ENCODE peak calls at places on chromosome 6, in nine cellular contexts. One of them, this sample, is unnamed.

GRCh38 chr6:23526519-23526918 is 599.5 kb upstream of the NRSN1 start:
- DNase-seq in kidney epithelial cell: no peak
- DNase-seq in suprapubic skin: no peak
- DNase-seq in choroid plexus epithelial cell: peak
- DNase-seq in activated T-helper 9 cell treated with anti-CD3 and anti-CD28 coated beads, Interleukin-2, amount 50 U/mL, for 16 hours: no peak
- DNase-seq in mesothelial cell of epicardium: no peak
- DNase-seq in skeletal muscle cell: peak
- DNase-seq in bronchial epithelial cell: peak
- DNase-seq in EH: no peak
- DNase-seq in this sample: no peak

GRCh38 chr6:16717275-16717942 is 43.9 kb downstream of the ATXN1 start:
- DNase-seq in kidney epithelial cell: no peak
- DNase-seq in suprapubic skin: no peak
- DNase-seq in choroid plexus epithelial cell: no peak
- DNase-seq in activated T-helper 9 cell treated with anti-CD3 and anti-CD28 coated beads, Interleukin-2, amount 50 U/mL, for 16 hours: no peak
- DNase-seq in mesothelial cell of epicardium: no peak
- DNase-seq in skeletal muscle cell: no peak
- DNase-seq in bronchial epithelial cell: no peak
- DNase-seq in EH: no peak
- DNase-seq in this sample: no peak

GRCh38 chr6:163986313-163986712 is 571.8 kb downstream of the QKI start:
- DNase-seq in kidney epithelial cell: peak
- DNase-seq in suprapubic skin: no peak
- DNase-seq in choroid plexus epithelial cell: peak
- DNase-seq in activated T-helper 9 cell treated with anti-CD3 and anti-CD28 coated beads, Interleukin-2, amount 50 U/mL, for 16 hours: no peak
- DNase-seq in mesothelial cell of epicardium: no peak
- DNase-seq in skeletal muscle cell: no peak
- DNase-seq in bronchial epithelial cell: no peak
- DNase-seq in EH: peak
- DNase-seq in this sample: no peak

GRCh38 chr6:25248100-25248499 is 31.1 kb upstream of the CARMIL1 start:
- DNase-seq in kidney epithelial cell: no peak
- DNase-seq in suprapubic skin: no peak
- DNase-seq in choroid plexus epithelial cell: peak
- DNase-seq in activated T-helper 9 cell treated with anti-CD3 and anti-CD28 coated beads, Interleukin-2, amount 50 U/mL, for 16 hours: no peak
- DNase-seq in mesothelial cell of epicardium: no peak
- DNase-seq in skeletal muscle cell: peak
- DNase-seq in bronchial epithelial cell: peak
- DNase-seq in EH: peak
- DNase-seq in this sample: no peak

GRCh38 chr6:2663123-2663522 is 87.6 kb downstream of the MYLK4 start:
- DNase-seq in kidney epithelial cell: no peak
- DNase-seq in suprapubic skin: no peak
- DNase-seq in choroid plexus epithelial cell: no peak
- DNase-seq in activated T-helper 9 cell treated with anti-CD3 and anti-CD28 coated beads, Interleukin-2, amount 50 U/mL, for 16 hours: no peak
- DNase-seq in mesothelial cell of epicardium: no peak
- DNase-seq in skeletal muscle cell: no peak
- DNase-seq in bronchial epithelial cell: no peak
- DNase-seq in EH: no peak
- DNase-seq in this sample: no peak

GRCh38 chr6:35522660-35523658 is 10.3 kb upstream of the TULP1 start:
- DNase-seq in kidney epithelial cell: no peak
- DNase-seq in suprapubic skin: peak
- DNase-seq in choroid plexus epithelial cell: peak
- DNase-seq in activated T-helper 9 cell treated with anti-CD3 and anti-CD28 coated beads, Interleukin-2, amount 50 U/mL, for 16 hours: peak
- DNase-seq in mesothelial cell of epicardium: peak
- DNase-seq in skeletal muscle cell: no peak
- DNase-seq in bronchial epithelial cell: peak
- DNase-seq in EH: peak
- DNase-seq in this sample: peak

GRCh38 chr6:30885999-30886896 is 1.9 kb downstream of the DDR1 start:
- DNase-seq in kidney epithelial cell: no peak
- DNase-seq in suprapubic skin: peak
- DNase-seq in choroid plexus epithelial cell: peak
- DNase-seq in activated T-helper 9 cell treated with anti-CD3 and anti-CD28 coated beads, Interleukin-2, amount 50 U/mL, for 16 hours: no peak
- DNase-seq in mesothelial cell of epicardium: peak
- DNase-seq in skeletal muscle cell: peak
- DNase-seq in bronchial epithelial cell: peak
- DNase-seq in EH: peak
- DNase-seq in this sample: peak

GRCh38 chr6:154754152-154754551 is 20.9 kb downstream of the SCAF8 start:
- DNase-seq in kidney epithelial cell: no peak
- DNase-seq in suprapubic skin: no peak
- DNase-seq in choroid plexus epithelial cell: no peak
- DNase-seq in activated T-helper 9 cell treated with anti-CD3 and anti-CD28 coated beads, Interleukin-2, amount 50 U/mL, for 16 hours: no peak
- DNase-seq in mesothelial cell of epicardium: no peak
- DNase-seq in skeletal muscle cell: no peak
- DNase-seq in bronchial epithelial cell: peak
- DNase-seq in EH: no peak
- DNase-seq in this sample: no peak

GRCh38 chr6:43947860-43948259 is 177.8 kb downstream of the VEGFA start:
- DNase-seq in kidney epithelial cell: no peak
- DNase-seq in suprapubic skin: no peak
- DNase-seq in choroid plexus epithelial cell: no peak
- DNase-seq in activated T-helper 9 cell treated with anti-CD3 and anti-CD28 coated beads, Interleukin-2, amount 50 U/mL, for 16 hours: no peak
- DNase-seq in mesothelial cell of epicardium: no peak
- DNase-seq in skeletal muscle cell: no peak
- DNase-seq in bronchial epithelial cell: no peak
- DNase-seq in EH: no peak
- DNase-seq in this sample: no peak

GRCh38 chr6:108798672-108799355 is 49.4 kb upstream of the ARMC2 start:
- DNase-seq in kidney epithelial cell: no peak
- DNase-seq in suprapubic skin: no peak
- DNase-seq in choroid plexus epithelial cell: peak
- DNase-seq in activated T-helper 9 cell treated with anti-CD3 and anti-CD28 coated beads, Interleukin-2, amount 50 U/mL, for 16 hours: peak
- DNase-seq in mesothelial cell of epicardium: no peak
- DNase-seq in skeletal muscle cell: no peak
- DNase-seq in bronchial epithelial cell: no peak
- DNase-seq in EH: no peak
- DNase-seq in this sample: no peak

GRCh38 chr6:69423785-69424184 is 373.0 kb downstream of the LMBRD1 start:
- DNase-seq in kidney epithelial cell: no peak
- DNase-seq in suprapubic skin: no peak
- DNase-seq in choroid plexus epithelial cell: no peak
- DNase-seq in activated T-helper 9 cell treated with anti-CD3 and anti-CD28 coated beads, Interleukin-2, amount 50 U/mL, for 16 hours: no peak
- DNase-seq in mesothelial cell of epicardium: no peak
- DNase-seq in skeletal muscle cell: no peak
- DNase-seq in bronchial epithelial cell: no peak
- DNase-seq in EH: no peak
- DNase-seq in this sample: no peak

GRCh38 chr6:170441316-170441715 is 111.8 kb downstream of the PSMB1 start:
- DNase-seq in kidney epithelial cell: no peak
- DNase-seq in suprapubic skin: no peak
- DNase-seq in choroid plexus epithelial cell: no peak
- DNase-seq in activated T-helper 9 cell treated with anti-CD3 and anti-CD28 coated beads, Interleukin-2, amount 50 U/mL, for 16 hours: no peak
- DNase-seq in mesothelial cell of epicardium: no peak
- DNase-seq in skeletal muscle cell: no peak
- DNase-seq in bronchial epithelial cell: peak
- DNase-seq in EH: peak
- DNase-seq in this sample: no peak

GRCh38 chr6:12875061-12875460 is 158.5 kb downstream of the PHACTR1 start:
- DNase-seq in kidney epithelial cell: no peak
- DNase-seq in suprapubic skin: no peak
- DNase-seq in choroid plexus epithelial cell: no peak
- DNase-seq in activated T-helper 9 cell treated with anti-CD3 and anti-CD28 coated beads, Interleukin-2, amount 50 U/mL, for 16 hours: no peak
- DNase-seq in mesothelial cell of epicardium: no peak
- DNase-seq in skeletal muscle cell: peak
- DNase-seq in bronchial epithelial cell: peak
- DNase-seq in EH: peak
- DNase-seq in this sample: no peak

This sample was measured in PC-9.